ENCODE peak calls at places on chromosomes 12 and 14, in seven cellular contexts. Y, K, N, G, Q, I and L are unnamed samples.

GRCh38 chr12:116969615-116970575 is 59.1 kb downstream of the FBXW8 start:
- DNase-seq in Y (peak), K (no peak), N (no peak), G (no peak), Q (no peak), I (no peak), L (no peak)

GRCh38 chr12:45285717-45286116 is 69.8 kb downstream of the ANO6 start:
- DNase-seq in Y (no peak), K (no peak), N (no peak), G (no peak), Q (no peak), I (no peak), L (no peak)

GRCh38 chr12:44078273-44078672 is 242.4 kb downstream of the TMEM117 start:
- DNase-seq in Y (no peak), K (no peak), N (no peak), G (peak), Q (peak), I (no peak), L (no peak)

GRCh38 chr14:71554323-71554722 is 377.9 kb upstream of the RGS6 start:
- DNase-seq in Y (no peak), K (no peak), N (no peak), G (no peak), Q (no peak), I (no peak), L (no peak)

GRCh38 chr14:23487216-23487615 is 17.7 kb downstream of the NGDN start:
- DNase-seq in Y (peak), K (no peak), N (no peak), G (no peak), Q (no peak), I (no peak), L (no peak)

GRCh38 chr12:32249701-32250270 is 143.1 kb downstream of the BICD1 start:
- DNase-seq in Y (no peak), K (no peak), N (no peak), G (no peak), Q (no peak), I (peak), L (no peak)

GRCh38 chr12:124853781-124854636 is 9.7 kb downstream of the SCARB1 start:
- DNase-seq in Y (no peak), K (no peak), N (no peak), G (no peak), Q (no peak), I (no peak), L (no peak)

GRCh38 chr14:51460051-51460450 is 191.7 kb upstream of the FRMD6 start:
- DNase-seq in Y (no peak), K (no peak), N (no peak), G (peak), Q (no peak), I (no peak), L (no peak)

GRCh38 chr12:32535260-32535999 is 136.1 kb downstream of the FGD4 start:
- DNase-seq in Y (peak), K (no peak), N (peak), G (peak), Q (no peak), I (peak), L (no peak)

GRCh38 chr12:26121841-26122680 is 2.8 kb downstream of the BHLHE41 start:
- DNase-seq in Y (peak), K (no peak), N (no peak), G (peak), Q (peak), I (no peak), L (no peak)